ENCODE peak calls at places on chromosome 21, in seven cellular contexts. Q, M, H, E, A, K and C are unnamed samples.

GRCh38 chr21:17769049-17769845 is 49.9 kb downstream of the C21orf91 start:
- DNase-seq in Q (no peak), M (no peak), H (no peak), E (no peak), A (no peak), K (no peak), C (no peak)

GRCh38 chr21:27570306-27570868 is 603.5 kb upstream of the ADAMTS5 start:
- DNase-seq in Q (peak; percentile 14), M (peak; percentile 43), H (no peak), E (no peak), A (no peak), K (peak; percentile 39), C (peak; percentile 88)

GRCh38 chr21:14737922-14738321 is 191.8 kb upstream of the SAMSN1 start:
- DNase-seq in Q (peak; percentile 46), M (no peak), H (peak; percentile 45), E (no peak), A (peak; percentile 80), K (peak; percentile 62), C (no peak)

GRCh38 chr21:35382696-35383095 is 333.6 kb upstream of the RUNX1 start:
- DNase-seq in Q (no peak), M (no peak), H (no peak), E (no peak), A (no peak), K (no peak), C (no peak)

GRCh38 chr21:34690041-34690792 is 21.4 kb downstream of the CLIC6 start:
- DNase-seq in Q (peak; percentile 47), M (no peak), H (no peak), E (no peak), A (no peak), K (no peak), C (no peak)

GRCh38 chr21:18275740-18276139 is 31.1 kb downstream of the CHODL start:
- DNase-seq in Q (no peak), M (no peak), H (no peak), E (no peak), A (no peak), K (no peak), C (no peak)

GRCh38 chr21:27363719-27364479 is 397.0 kb upstream of the ADAMTS5 start:
- DNase-seq in Q (no peak), M (no peak), H (no peak), E (no peak), A (no peak), K (no peak), C (no peak)

GRCh38 chr21:18950045-18950740 is 546.6 kb upstream of the TMPRSS15 start:
- DNase-seq in Q (no peak), M (no peak), H (no peak), E (no peak), A (no peak), K (no peak), C (no peak)

GRCh38 chr21:14547834-14548513 is 1.9 kb upstream of the SAMSN1 start:
- DNase-seq in Q (no peak), M (no peak), H (no peak), E (no peak), A (no peak), K (no peak), C (no peak)

GRCh38 chr21:28419110-28419509 is 573.6 kb downstream of the LTN1 start:
- DNase-seq in Q (no peak), M (no peak), H (no peak), E (no peak), A (no peak), K (no peak), C (no peak)

GRCh38 chr21:18023099-18023498 is 203.9 kb upstream of the C21orf91 start:
- DNase-seq in Q (no peak), M (no peak), H (no peak), E (no peak), A (no peak), K (no peak), C (no peak)

GRCh38 chr21:28334407-28334806 is 658.3 kb downstream of the LTN1 start:
- DNase-seq in Q (no peak), M (no peak), H (no peak), E (no peak), A (no peak), K (no peak), C (no peak)

GRCh38 chr21:27426196-27426595 is 459.3 kb upstream of the ADAMTS5 start:
- DNase-seq in Q (no peak), M (no peak), H (no peak), E (no peak), A (no peak), K (no peak), C (no peak)

GRCh38 chr21:45831991-45832740 is 149.4 kb upstream of the COL6A1 start:
- DNase-seq in Q (peak; percentile 31), M (no peak), H (no peak), E (no peak), A (peak; percentile 20), K (no peak), C (no peak)

GRCh38 chr21:16323586-16323985 is 593.8 kb downstream of the USP25 start:
- DNase-seq in Q (no peak), M (no peak), H (no peak), E (no peak), A (no peak), K (no peak), C (no peak)

GRCh38 chr21:29091032-29091431 is 17.6 kb upstream of the CCT8 start:
- DNase-seq in Q (no peak), M (no peak), H (no peak), E (no peak), A (no peak), K (peak; percentile 63), C (no peak)

GRCh38 chr21:46028547-46029200 is 47.1 kb downstream of the COL6A1 start:
- DNase-seq in Q (no peak), M (no peak), H (no peak), E (no peak), A (no peak), K (no peak), C (no peak)

GRCh38 chr21:29130234-29130993 is at the start of gene MAP3K7CL:
- DNase-seq in Q (peak; percentile 22), M (no peak), H (no peak), E (no peak), A (no peak), K (no peak), C (peak; percentile 89)

GRCh38 chr21:31888936-31889371 is 16.1 kb downstream of the HUNK start:
- DNase-seq in Q (no peak), M (no peak), H (peak; percentile 24), E (no peak), A (peak; percentile 64), K (no peak), C (no peak)

GRCh38 chr21:15199414-15199813 is 134.6 kb upstream of the NRIP1 start:
- DNase-seq in Q (no peak), M (no peak), H (no peak), E (no peak), A (no peak), K (no peak), C (no peak)

GRCh38 chr21:22223385-22223784 is 1225.2 kb downstream of the NCAM2 start:
- DNase-seq in Q (no peak), M (no peak), H (no peak), E (no peak), A (no peak), K (no peak), C (no peak)

GRCh38 chr21:16215193-16215592 is 485.4 kb downstream of the USP25 start:
- DNase-seq in Q (no peak), M (no peak), H (no peak), E (no peak), A (no peak), K (peak; percentile 73), C (no peak)

GRCh38 chr21:41169701-41170100 is 1.7 kb downstream of the BACE2 start:
- DNase-seq in Q (no peak), M (no peak), H (no peak), E (no peak), A (no peak), K (no peak), C (peak; percentile 76)

GRCh38 chr21:41169258-41169576 is 1.3 kb downstream of the BACE2 start:
- DNase-seq in Q (no peak), M (no peak), H (no peak), E (no peak), A (no peak), K (no peak), C (no peak)

GRCh38 chr21:41166947-41167346 is 1.0 kb upstream of the BACE2 start:
- DNase-seq in Q (no peak), M (peak; percentile 12), H (no peak), E (no peak), A (no peak), K (no peak), C (peak; percentile 46)

GRCh38 chr21:41168391-41169257 is 664 bp downstream of the BACE2 start:
- DNase-seq in Q (peak; percentile 63), M (peak; percentile 40), H (peak; percentile 70), E (no peak), A (no peak), K (peak; percentile 41), C (peak; percentile 65)

DNA sequence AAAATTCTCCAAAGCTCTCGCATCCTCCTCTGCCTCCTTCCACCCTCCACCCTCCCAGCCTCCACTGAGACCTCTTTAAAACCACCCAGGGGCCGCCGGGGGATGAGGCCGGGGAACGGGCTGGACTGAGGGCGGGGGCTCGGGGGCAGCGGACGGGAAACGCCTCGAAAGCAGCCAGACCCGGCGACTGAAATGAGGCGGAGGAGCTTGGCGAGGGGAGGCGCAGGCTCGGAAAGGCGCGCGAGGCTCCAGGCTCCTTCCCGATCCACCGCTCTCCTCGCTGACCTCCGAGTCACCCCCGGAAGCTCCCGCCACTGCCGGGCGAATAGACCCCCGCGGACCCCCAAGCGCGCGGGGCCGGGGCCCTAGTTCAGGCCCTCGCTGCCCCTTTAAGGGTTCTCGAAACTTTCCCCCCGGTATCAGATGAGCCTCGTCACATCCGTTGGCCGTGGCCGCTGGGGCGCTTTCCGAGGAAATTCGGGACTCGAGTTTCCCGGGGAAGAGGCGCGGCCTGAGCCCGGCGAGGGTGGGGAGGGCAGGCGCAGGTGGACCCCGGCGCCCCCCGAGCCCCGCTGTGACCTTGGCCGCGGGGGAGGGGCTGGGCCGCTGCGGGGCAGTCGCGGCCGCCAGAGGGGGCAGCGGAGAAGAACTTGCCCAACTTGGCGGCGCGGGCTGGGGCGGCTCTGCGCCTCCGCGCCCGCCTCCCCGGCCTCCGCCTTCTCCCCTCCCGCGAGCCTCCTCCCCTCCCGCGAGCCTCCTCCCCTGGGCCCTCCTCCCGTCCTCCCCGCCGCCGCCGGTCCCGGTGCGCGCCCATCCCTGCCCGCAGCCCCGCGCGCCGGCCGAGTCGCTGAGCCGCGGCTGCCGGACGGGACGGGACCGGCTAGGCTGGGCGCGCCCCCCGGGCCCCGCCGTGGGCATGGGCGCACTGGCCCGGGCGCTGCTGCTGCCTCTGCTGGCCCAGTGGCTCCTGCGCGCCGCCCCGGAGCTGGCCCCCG is at the start of gene BACE2:
- DNase-seq in Q (peak; percentile 87), M (peak; percentile 62), H (peak; percentile 89), E (no peak), A (no peak), K (peak; percentile 72), C (peak; percentile 96)
- TF ChIP-seq POLR2A in Q (peak; percentile 49), M (peak; percentile 19), H (peak; percentile 66), E (peak; percentile 58), A (no peak), K (no peak), C (no peak)

GRCh38 chr21:30831194-30831765 is 1.7 kb upstream of the KRTAP7-1 start:
- DNase-seq in Q (no peak), M (no peak), H (no peak), E (no peak), A (peak; percentile 47), K (no peak), C (no peak)
- TF ChIP-seq CTCF in Q (no peak), M (no peak), H (peak; percentile 11), E (peak; percentile 24), A (peak; percentile 60), K (no peak), C (no peak)

GRCh38 chr21:33541756-33542639 is at the start of gene GART:
- DNase-seq in Q (peak; percentile 88), M (peak; percentile 83), H (peak; percentile 79), E (peak; percentile 67), A (peak; percentile 90), K (peak; percentile 82), C (peak; percentile 72)
- TF ChIP-seq POLR2A in Q (no peak), M (peak; percentile 87), H (peak; percentile 60), E (peak; percentile 80), A (peak; percentile 89), K (peak; percentile 67), C (no peak)

GRCh38 chr21:26125433-26126167 is 45.0 kb downstream of the APP start:
- DNase-seq in Q (no peak), M (no peak), H (no peak), E (no peak), A (no peak), K (no peak), C (no peak)
- TF ChIP-seq CTCF in Q (no peak), M (no peak), H (no peak), E (no peak), A (no peak), K (no peak), C (no peak)